ENCODE peak calls at places on chromosomes 12 and 14, in five cellular contexts. One of them, this sample, is unnamed.
A peak's percentile ranks its signal among the peaks of the same experiment; 100 is the strongest.

GRCh38 chr14:33848009-33848408 is 102.9 kb downstream of the EGLN3 start:
- DNase-seq in effector memory CD4-positive, alpha-beta T cell: no peak
- DNase-seq in heart right ventricle: no peak
- DNase-seq in breast epithelium: no peak
- DNase-seq in esophagus squamous epithelium: no peak
- DNase-seq in this sample: no peak

GRCh38 chr12:51820721-51821422 is 27.6 kb downstream of the FIGNL2 start:
- DNase-seq in effector memory CD4-positive, alpha-beta T cell: peak; percentile 63
- DNase-seq in heart right ventricle: peak; percentile 52
- DNase-seq in breast epithelium: peak; percentile 36
- DNase-seq in esophagus squamous epithelium: no peak
- DNase-seq in this sample: peak; percentile 69

GRCh38 chr14:71322660-71323250 is 415.5 kb downstream of the PCNX1 start:
- DNase-seq in breast epithelium: no peak
- DNase-seq in esophagus squamous epithelium: no peak
- DNase-seq in effector memory CD4-positive, alpha-beta T cell: no peak
- DNase-seq in heart right ventricle: peak; percentile 12
- DNase-seq in this sample: peak; percentile 31

GRCh38 chr14:63852817-63853730 is at the start of gene SYNE2:
- DNase-seq in effector memory CD4-positive, alpha-beta T cell: peak; percentile 69
- DNase-seq in esophagus squamous epithelium: no peak
- DNase-seq in heart right ventricle: peak; percentile 81
- DNase-seq in breast epithelium: peak; percentile 48
- DNase-seq in this sample: peak; percentile 85

GRCh38 chr12:104682790-104683279 is 226.1 kb downstream of the CHST11 start:
- DNase-seq in breast epithelium: no peak
- DNase-seq in effector memory CD4-positive, alpha-beta T cell: peak; percentile 58
- DNase-seq in heart right ventricle: no peak
- DNase-seq in esophagus squamous epithelium: no peak
- DNase-seq in this sample: peak; percentile 40

GRCh38 chr12:17528394-17528793 is 561.6 kb downstream of the RERGL start:
- DNase-seq in heart right ventricle: no peak
- DNase-seq in esophagus squamous epithelium: no peak
- DNase-seq in breast epithelium: no peak
- DNase-seq in effector memory CD4-positive, alpha-beta T cell: no peak
- DNase-seq in this sample: no peak

GRCh38 chr12:93702707-93703305 is 25.6 kb downstream of the CRADD start:
- DNase-seq in heart right ventricle: no peak
- DNase-seq in breast epithelium: no peak
- DNase-seq in esophagus squamous epithelium: no peak
- DNase-seq in effector memory CD4-positive, alpha-beta T cell: no peak
- DNase-seq in this sample: no peak

GRCh38 chr12:92912052-92912451 is 17.0 kb downstream of the EEA1 start:
- DNase-seq in effector memory CD4-positive, alpha-beta T cell: no peak
- DNase-seq in breast epithelium: no peak
- DNase-seq in esophagus squamous epithelium: no peak
- DNase-seq in heart right ventricle: no peak
- DNase-seq in this sample: no peak

GRCh38 chr12:6226002-6226700 is 26.0 kb downstream of the CD9 start:
- DNase-seq in breast epithelium: peak; percentile 79
- DNase-seq in heart right ventricle: peak; percentile 91
- DNase-seq in effector memory CD4-positive, alpha-beta T cell: no peak
- DNase-seq in esophagus squamous epithelium: no peak
- DNase-seq in this sample: peak; percentile 58

GRCh38 chr12:20194171-20194570 is 174.2 kb upstream of the PDE3A start:
- DNase-seq in effector memory CD4-positive, alpha-beta T cell: no peak
- DNase-seq in breast epithelium: no peak
- DNase-seq in esophagus squamous epithelium: no peak
- DNase-seq in heart right ventricle: no peak
- DNase-seq in this sample: no peak

GRCh38 chr12:11697670-11698387 is 48.4 kb downstream of the ETV6 start:
- DNase-seq in esophagus squamous epithelium: no peak
- DNase-seq in heart right ventricle: no peak
- DNase-seq in effector memory CD4-positive, alpha-beta T cell: no peak
- DNase-seq in breast epithelium: no peak
- DNase-seq in this sample: no peak

GRCh38 chr14:89429206-89430091 is 12.4 kb upstream of the FOXN3 start:
- DNase-seq in effector memory CD4-positive, alpha-beta T cell: no peak
- DNase-seq in heart right ventricle: no peak
- DNase-seq in breast epithelium: no peak
- DNase-seq in esophagus squamous epithelium: no peak
- DNase-seq in this sample: peak; percentile 39

GRCh38 chr14:22594156-22594716 is 3.9 kb upstream of the ABHD4 start:
- DNase-seq in breast epithelium: no peak
- DNase-seq in esophagus squamous epithelium: no peak
- DNase-seq in heart right ventricle: no peak
- DNase-seq in effector memory CD4-positive, alpha-beta T cell: no peak
- DNase-seq in this sample: no peak

GRCh38 chr12:95173392-95174251 is 43.6 kb downstream of the FGD6 start:
- DNase-seq in breast epithelium: peak; percentile 50
- DNase-seq in effector memory CD4-positive, alpha-beta T cell: no peak
- DNase-seq in esophagus squamous epithelium: no peak
- DNase-seq in heart right ventricle: peak; percentile 78
- DNase-seq in this sample: peak; percentile 69

GRCh38 chr14:68386950-68387779 is 405.7 kb downstream of the ZFP36L1 start:
- DNase-seq in esophagus squamous epithelium: no peak
- DNase-seq in heart right ventricle: no peak
- DNase-seq in breast epithelium: no peak
- DNase-seq in effector memory CD4-positive, alpha-beta T cell: no peak
- DNase-seq in this sample: no peak

GRCh38 chr12:131775904-131776889 is 52.0 kb upstream of the MMP17 start:
- DNase-seq in esophagus squamous epithelium: no peak
- DNase-seq in effector memory CD4-positive, alpha-beta T cell: no peak
- DNase-seq in heart right ventricle: no peak
- DNase-seq in breast epithelium: no peak
- DNase-seq in this sample: no peak

GRCh38 chr12:91729543-91729942 is 416.1 kb downstream of the BTG1 start:
- DNase-seq in esophagus squamous epithelium: no peak
- DNase-seq in effector memory CD4-positive, alpha-beta T cell: no peak
- DNase-seq in heart right ventricle: no peak
- DNase-seq in breast epithelium: no peak
- DNase-seq in this sample: no peak

GRCh38 chr12:12563529-12563928 is 866 bp upstream of the DUSP16 start:
- DNase-seq in effector memory CD4-positive, alpha-beta T cell: no peak
- DNase-seq in esophagus squamous epithelium: no peak
- DNase-seq in heart right ventricle: no peak
- DNase-seq in breast epithelium: no peak
- DNase-seq in this sample: no peak

GRCh38 chr14:81331229-81332026 is 68.7 kb downstream of the STON2 start:
- DNase-seq in heart right ventricle: no peak
- DNase-seq in esophagus squamous epithelium: no peak
- DNase-seq in effector memory CD4-positive, alpha-beta T cell: no peak
- DNase-seq in breast epithelium: no peak
- DNase-seq in this sample: no peak

GRCh38 chr12:96143392-96143791 is 50.8 kb upstream of the ELK3 start:
- DNase-seq in effector memory CD4-positive, alpha-beta T cell: no peak
- DNase-seq in heart right ventricle: no peak
- DNase-seq in esophagus squamous epithelium: no peak
- DNase-seq in breast epithelium: no peak
- DNase-seq in this sample: no peak

GRCh38 chr14:35506927-35507326 is 27.0 kb upstream of the INSM2 start:
- DNase-seq in esophagus squamous epithelium: no peak
- DNase-seq in heart right ventricle: no peak
- DNase-seq in effector memory CD4-positive, alpha-beta T cell: no peak
- DNase-seq in breast epithelium: no peak
- DNase-seq in this sample: no peak

GRCh38 chr12:96571101-96571862 is 81.9 kb downstream of the CFAP54 start:
- DNase-seq in heart right ventricle: no peak
- DNase-seq in effector memory CD4-positive, alpha-beta T cell: no peak
- DNase-seq in breast epithelium: no peak
- DNase-seq in esophagus squamous epithelium: no peak
- DNase-seq in this sample: no peak

GRCh38 chr12:94849411-94849976 is 154.0 kb downstream of the NDUFA12 start:
- DNase-seq in effector memory CD4-positive, alpha-beta T cell: no peak
- DNase-seq in breast epithelium: no peak
- DNase-seq in heart right ventricle: no peak
- DNase-seq in esophagus squamous epithelium: no peak
- DNase-seq in this sample: no peak

GRCh38 chr12:57842342-57843294 is 3.9 kb downstream of the CTDSP2 start:
- DNase-seq in effector memory CD4-positive, alpha-beta T cell: no peak
- DNase-seq in esophagus squamous epithelium: no peak
- DNase-seq in breast epithelium: no peak
- DNase-seq in heart right ventricle: no peak
- DNase-seq in this sample: no peak

GRCh38 chr12:79373896-79374499 is 316.8 kb downstream of the PAWR start:
- DNase-seq in effector memory CD4-positive, alpha-beta T cell: no peak
- DNase-seq in breast epithelium: no peak
- DNase-seq in esophagus squamous epithelium: no peak
- DNase-seq in heart right ventricle: no peak
- DNase-seq in this sample: peak; percentile 23

GRCh38 chr12:67147447-67147846 is 121.7 kb upstream of the CAND1 start:
- DNase-seq in esophagus squamous epithelium: no peak
- DNase-seq in heart right ventricle: no peak
- DNase-seq in effector memory CD4-positive, alpha-beta T cell: no peak
- DNase-seq in breast epithelium: no peak
- DNase-seq in this sample: no peak

GRCh38 chr12:52715416-52715815 is 12.1 kb upstream of the KRT77 start:
- DNase-seq in esophagus squamous epithelium: no peak
- DNase-seq in effector memory CD4-positive, alpha-beta T cell: no peak
- DNase-seq in heart right ventricle: no peak
- DNase-seq in breast epithelium: no peak
- DNase-seq in this sample: no peak

GRCh38 chr12:92506460-92506859 is 196.3 kb upstream of the PLEKHG7 start:
- DNase-seq in esophagus squamous epithelium: no peak
- DNase-seq in breast epithelium: no peak
- DNase-seq in effector memory CD4-positive, alpha-beta T cell: no peak
- DNase-seq in heart right ventricle: no peak
- DNase-seq in this sample: no peak

GRCh38 chr14:61992139-61992538 is 229.9 kb downstream of the SNAPC1 start:
- DNase-seq in effector memory CD4-positive, alpha-beta T cell: no peak
- DNase-seq in breast epithelium: no peak
- DNase-seq in esophagus squamous epithelium: no peak
- DNase-seq in heart right ventricle: no peak
- DNase-seq in this sample: peak; percentile 38

GRCh38 chr12:70831538-70831937 is 89.0 kb downstream of the PTPRR start:
- DNase-seq in breast epithelium: no peak
- DNase-seq in heart right ventricle: no peak
- DNase-seq in esophagus squamous epithelium: no peak
- DNase-seq in effector memory CD4-positive, alpha-beta T cell: no peak
- DNase-seq in this sample: no peak

GRCh38 chr14:70919774-70920173 is 12.5 kb downstream of the PCNX1 start:
- DNase-seq in esophagus squamous epithelium: no peak
- DNase-seq in effector memory CD4-positive, alpha-beta T cell: peak; percentile 17
- DNase-seq in breast epithelium: no peak
- DNase-seq in heart right ventricle: no peak
- DNase-seq in this sample: no peak

GRCh38 chr12:37547611-37548010 is 769.0 kb upstream of the ALG10B start:
- DNase-seq in effector memory CD4-positive, alpha-beta T cell: no peak
- DNase-seq in breast epithelium: no peak
- DNase-seq in heart right ventricle: no peak
- DNase-seq in esophagus squamous epithelium: no peak
- DNase-seq in this sample: no peak
- H3K9me3 ChIP-seq in effector memory CD4-positive, alpha-beta T cell: no peaks in the 10 kb centered on the region
- H3K9me3 ChIP-seq in breast epithelium: no peaks in the 10 kb centered on the region
- H3K9me3 ChIP-seq in heart right ventricle: no peaks in the 10 kb centered on the region
- H3K9me3 ChIP-seq in esophagus squamous epithelium: no peaks in the 10 kb centered on the region
- H3K9me3 ChIP-seq in this sample: peaks cover 64% of the 10 kb centered on the region

DNA sequence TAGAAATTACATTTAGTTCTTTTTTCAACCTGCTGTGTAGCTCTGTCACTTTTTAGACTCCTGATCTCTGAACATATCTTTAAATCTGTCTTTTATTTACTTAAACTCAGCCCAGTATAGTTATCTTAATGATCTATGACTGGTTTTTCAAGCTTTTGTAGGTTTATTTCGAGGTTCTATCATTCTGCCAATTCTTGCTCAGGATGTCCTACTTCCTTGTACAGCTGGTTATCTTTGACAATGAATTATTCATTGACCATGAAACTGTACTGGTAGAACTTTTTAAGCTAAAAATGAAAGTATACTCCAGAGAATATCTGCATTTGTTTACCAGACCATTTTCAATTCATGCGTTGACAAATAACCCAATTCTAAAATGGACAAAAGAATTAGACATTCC is 37.8 kb downstream of the TC2N start:
- DNase-seq in breast epithelium: no peak
- DNase-seq in heart right ventricle: no peak
- DNase-seq in esophagus squamous epithelium: no peak
- DNase-seq in effector memory CD4-positive, alpha-beta T cell: no peak
- DNase-seq in this sample: no peak
- H3K4me3 ChIP-seq in breast epithelium: peak overlapping the region; percentile 12
- H3K4me3 ChIP-seq in heart right ventricle: no peak overlapping the region
- H3K4me3 ChIP-seq in esophagus squamous epithelium: no peak overlapping the region
- H3K4me3 ChIP-seq in effector memory CD4-positive, alpha-beta T cell: no peak overlapping the region
- H3K4me3 ChIP-seq in this sample: no peak overlapping the region

GRCh38 chr12:133129368-133130037 is 571 bp downstream of the ZNF891 start:
- DNase-seq in breast epithelium: no peak
- DNase-seq in esophagus squamous epithelium: no peak
- DNase-seq in heart right ventricle: no peak
- DNase-seq in effector memory CD4-positive, alpha-beta T cell: no peak
- DNase-seq in this sample: no peak

GRCh38 chr12:133130038-133130807 is at the start of the genes ZNF10 and ZNF891:
- DNase-seq in esophagus squamous epithelium: peak; percentile 86
- DNase-seq in breast epithelium: peak; percentile 93
- DNase-seq in effector memory CD4-positive, alpha-beta T cell: peak; percentile 91
- DNase-seq in heart right ventricle: peak; percentile 95
- DNase-seq in this sample: peak; percentile 99

GRCh38 chr12:133120385-133121191 is 9.5 kb downstream of the ZNF891 start:
- DNase-seq in esophagus squamous epithelium: no peak
- DNase-seq in breast epithelium: no peak
- DNase-seq in effector memory CD4-positive, alpha-beta T cell: no peak
- DNase-seq in heart right ventricle: no peak
- DNase-seq in this sample: no peak

DNA sequence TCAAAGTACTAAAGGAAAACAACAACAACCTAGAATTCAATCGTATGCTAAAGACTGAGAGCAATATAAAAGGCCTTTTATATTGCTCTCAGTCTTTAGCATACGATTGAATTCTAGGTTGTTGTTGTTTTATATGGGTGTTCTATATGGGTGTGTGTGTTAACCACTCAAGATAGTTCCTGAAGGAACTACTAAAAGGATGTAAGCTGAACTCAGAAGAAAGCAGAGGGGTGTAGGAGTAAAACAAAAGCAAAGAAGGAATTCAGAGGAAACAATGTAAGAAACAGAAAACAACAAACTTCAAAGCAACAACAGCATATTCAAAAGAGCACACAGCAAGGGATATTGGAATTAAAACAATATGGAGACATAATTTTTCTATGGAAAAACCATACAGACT is 5.4 kb downstream of the ZNF891 start:
- DNase-seq in breast epithelium: no peak
- DNase-seq in effector memory CD4-positive, alpha-beta T cell: no peak
- DNase-seq in esophagus squamous epithelium: no peak
- DNase-seq in heart right ventricle: no peak
- DNase-seq in this sample: no peak
- H3K9me3 ChIP-seq in breast epithelium: peaks cover 87% of the 10 kb centered on the region
- H3K9me3 ChIP-seq in effector memory CD4-positive, alpha-beta T cell: peaks cover 77% of the 10 kb centered on the region
- H3K9me3 ChIP-seq in esophagus squamous epithelium: peaks cover 95% of the 10 kb centered on the region
- H3K9me3 ChIP-seq in heart right ventricle: peaks cover 81% of the 10 kb centered on the region
- H3K9me3 ChIP-seq in this sample: peaks cover 96% of the 10 kb centered on the region

GRCh38 chr14:73424453-73424852 is 33.9 kb downstream of the NUMB start:
- DNase-seq in effector memory CD4-positive, alpha-beta T cell: no peak
- DNase-seq in breast epithelium: no peak
- DNase-seq in heart right ventricle: no peak
- DNase-seq in esophagus squamous epithelium: no peak
- DNase-seq in this sample: no peak
- H3K4me3 ChIP-seq in effector memory CD4-positive, alpha-beta T cell: no peak overlapping the region
- H3K4me3 ChIP-seq in breast epithelium: no peak overlapping the region
- H3K4me3 ChIP-seq in heart right ventricle: no peak overlapping the region
- H3K4me3 ChIP-seq in esophagus squamous epithelium: no peak overlapping the region
- H3K4me3 ChIP-seq in this sample: no peak overlapping the region